ENCODE peak calls at places on chromosomes 16 and 17, in four cellular contexts. L is right lobe of liver, I is A549, O is HCT116. K is an unnamed sample.
A peak's percentile ranks its signal among the peaks of the same experiment; 100 is the strongest.

GRCh38 chr16:12452549-12452948 is 351.1 kb downstream of the CPPED1 start:
- DNase-seq in L (no peak), O (no peak), I (no peak), K (no peak)

GRCh38 chr16:11094838-11095565 is 150.6 kb downstream of the CLEC16A start:
- DNase-seq in I (no peak), L (no peak), O (no peak), K (no peak)

GRCh38 chr17:27241346-27241946 is 52.5 kb upstream of the WSB1 start:
- DNase-seq in O (peak; percentile 41), L (no peak), I (peak; percentile 20), K (no peak)

GRCh38 chr17:2263183-2263954 is 40.2 kb downstream of the SMG6 start:
- DNase-seq in O (no peak), I (no peak), L (no peak), K (no peak)

GRCh38 chr17:27315322-27315721 is 21.4 kb downstream of the WSB1 start:
- DNase-seq in O (no peak), L (no peak), I (no peak), K (no peak)

GRCh38 chr17:70654706-70655105 is 485.4 kb downstream of the KCNJ2 start:
- DNase-seq in O (no peak), I (no peak), L (no peak), K (no peak)

GRCh38 chr16:19694989-19695388 is 23.0 kb downstream of the KNOP1 start:
- DNase-seq in L (no peak), I (no peak), O (no peak), K (no peak)

GRCh38 chr16:70703041-70703834 is 17.4 kb upstream of the MTSS2 start:
- DNase-seq in O (no peak), L (no peak), I (no peak), K (no peak)

GRCh38 chr16:11408261-11408660 is 63.0 kb downstream of the RMI2 start:
- DNase-seq in L (no peak), O (no peak), I (no peak), K (no peak)

GRCh38 chr16:53872248-53873221 is 168.6 kb downstream of the FTO start:
- DNase-seq in I (no peak), O (no peak), L (no peak), K (no peak)

GRCh38 chr17:76683011-76683755 is 27.6 kb downstream of the MXRA7 start:
- DNase-seq in O (no peak), L (no peak), I (no peak), K (no peak)

GRCh38 chr17:46977348-46977747 is 1.7 kb downstream of the RPRML start:
- DNase-seq in L (no peak), I (peak; percentile 89), O (no peak), K (no peak)

GRCh38 chr16:22969567-22969966 is 155.6 kb downstream of the HS3ST2 start:
- DNase-seq in L (no peak), I (no peak), O (no peak), K (no peak)

GRCh38 chr16:56125922-56126321 is 65.4 kb upstream of the GNAO1 start:
- DNase-seq in O (no peak), I (no peak), L (no peak), K (no peak)

GRCh38 chr16:67966549-67967182 is 1.8 kb downstream of the SLC12A4 start:
- DNase-seq in I (peak; percentile 44), L (no peak), O (peak; percentile 24), K (peak; percentile 62)

GRCh38 chr17:39306028-39306427 is 80.3 kb upstream of the STAC2 start:
- DNase-seq in O (no peak), I (no peak), L (no peak), K (no peak)

GRCh38 chr17:8968503-8968902 is 3.0 kb upstream of the PIK3R5 start:
- DNase-seq in I (no peak), O (no peak), L (no peak), K (no peak)

GRCh38 chr16:86428729-86429472 is 81.4 kb upstream of the FOXF1 start:
- DNase-seq in I (peak; percentile 10), L (no peak), O (peak; percentile 32), K (no peak)

GRCh38 chr17:43402078-43402477 is 3.3 kb downstream of the ARL4D start:
- DNase-seq in L (peak; percentile 68), O (no peak), I (no peak), K (no peak)

GRCh38 chr17:49779730-49780220 is 8.7 kb upstream of the KAT7 start:
- DNase-seq in L (no peak), O (peak; percentile 34), I (peak; percentile 60), K (no peak)

GRCh38 chr17:13490906-13491502 is 110.7 kb downstream of the HS3ST3A1 start:
- DNase-seq in L (no peak), O (no peak), I (no peak), K (no peak)

GRCh38 chr17:41464682-41465081 is 2.5 kb downstream of the KRT32 start:
- DNase-seq in L (no peak), I (peak; percentile 50), O (peak; percentile 79), K (peak; percentile 46)

GRCh38 chr17:20613248-20613647 is 33.7 kb downstream of the CDRT15L2 start:
- DNase-seq in O (no peak), L (no peak), I (no peak), K (no peak)

GRCh38 chr16:4591706-4592470 is 22.8 kb downstream of the UBALD1 start:
- DNase-seq in L (no peak), I (no peak), O (no peak), K (no peak)

GRCh38 chr16:19771796-19772195 is 53.7 kb downstream of the IQCK start:
- DNase-seq in L (no peak), O (no peak), I (no peak), K (no peak)

GRCh38 chr17:59760164-59760563 is 52.7 kb downstream of the VMP1 start:
- DNase-seq in L (no peak), O (no peak), I (no peak), K (no peak)

GRCh38 chr16:87703835-87704375 is 61.9 kb downstream of the KLHDC4 start:
- DNase-seq in O (no peak), L (no peak), I (no peak), K (no peak)

GRCh38 chr16:48609453-48610023 is 442 bp downstream of the N4BP1 start:
- DNase-seq in I (peak; percentile 47), O (no peak), L (peak; percentile 86), K (no peak)

GRCh38 chr16:48605518-48606110 is 4.4 kb downstream of the N4BP1 start:
- DNase-seq in L (peak; percentile 84), O (no peak), I (no peak), K (no peak)

GRCh38 chr16:48607056-48607825 is 2.7 kb downstream of the N4BP1 start:
- DNase-seq in I (peak; percentile 37), O (no peak), L (no peak), K (no peak)

GRCh38 chr16:48608871-48609452 is 1.0 kb downstream of the N4BP1 start:
- DNase-seq in O (no peak), I (no peak), L (no peak), K (no peak)

DNA sequence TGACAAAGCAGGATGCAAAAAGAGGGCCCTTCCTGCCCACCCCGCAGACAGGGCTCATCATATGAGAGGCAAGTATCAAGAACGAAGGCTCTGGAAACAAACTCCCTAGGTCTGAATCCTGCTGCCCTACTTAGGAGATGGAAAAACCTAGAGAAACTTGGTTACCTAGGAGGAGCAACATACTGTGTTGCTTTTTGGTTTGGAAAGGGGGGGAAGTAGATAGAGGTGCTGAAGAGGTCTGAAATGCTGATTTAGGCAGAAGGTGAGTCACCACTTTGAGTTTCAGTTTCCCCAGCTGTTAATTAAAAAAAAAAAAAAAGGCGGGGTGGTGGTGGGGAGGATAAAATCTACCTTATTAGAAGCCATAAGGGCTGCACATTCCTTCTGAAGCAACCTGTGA is 1.5 kb downstream of the N4BP1 start:
- DNase-seq in O (no peak), I (no peak), L (no peak), K (no peak)
- H3K4me1 ChIP-seq in O (peaks cover 29% of the 10 kb centered on the region), I (peaks cover 42% of the 10 kb centered on the region), L (peaks cover 51% of the 10 kb centered on the region), K (peaks cover 21% of the 10 kb centered on the region)

DNA sequence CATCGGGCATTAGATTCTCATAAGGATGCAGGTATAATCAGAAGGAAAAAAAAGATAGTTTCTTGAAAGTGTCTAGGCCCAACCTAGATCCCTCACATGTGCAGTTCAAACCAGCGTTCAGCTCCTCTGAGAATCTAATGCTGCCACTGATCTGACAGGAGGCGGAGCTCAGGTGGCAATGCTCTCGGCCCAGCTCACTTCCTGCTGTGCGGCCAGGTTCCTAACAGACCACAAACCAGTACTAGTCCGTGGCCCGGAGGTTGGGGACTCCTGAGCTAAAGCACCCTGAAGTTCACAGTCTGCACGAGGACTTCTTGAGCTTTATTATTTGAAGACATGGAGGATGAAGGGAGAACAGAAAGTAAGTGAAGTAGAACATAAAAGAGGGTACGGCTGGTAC is 16.8 kb downstream of the SMCR8 start:
- DNase-seq in L (no peak), O (no peak), I (no peak), K (no peak)
- TF ChIP-seq CTCF in L (no peak), O (no peak), I (no peak), K (no peak)

GRCh38 chr17:7437369-7437863 is 1.9 kb upstream of the FGF11 start:
- DNase-seq in I (no peak), O (no peak), L (no peak), K (no peak)

GRCh38 chr17:7436556-7437368 is 1.5 kb downstream of the TMEM102 start:
- DNase-seq in I (peak; percentile 92), O (peak; percentile 79), L (peak; percentile 91), K (peak; percentile 86)

GRCh38 chr17:7438656-7439460 is 454 bp upstream of the FGF11 start:
- DNase-seq in I (no peak), L (no peak), O (no peak), K (no peak)

GRCh38 chr17:7438050-7438614 is 1.2 kb upstream of the FGF11 start:
- DNase-seq in O (no peak), L (peak; percentile 82), I (no peak), K (peak; percentile 47)

DNA sequence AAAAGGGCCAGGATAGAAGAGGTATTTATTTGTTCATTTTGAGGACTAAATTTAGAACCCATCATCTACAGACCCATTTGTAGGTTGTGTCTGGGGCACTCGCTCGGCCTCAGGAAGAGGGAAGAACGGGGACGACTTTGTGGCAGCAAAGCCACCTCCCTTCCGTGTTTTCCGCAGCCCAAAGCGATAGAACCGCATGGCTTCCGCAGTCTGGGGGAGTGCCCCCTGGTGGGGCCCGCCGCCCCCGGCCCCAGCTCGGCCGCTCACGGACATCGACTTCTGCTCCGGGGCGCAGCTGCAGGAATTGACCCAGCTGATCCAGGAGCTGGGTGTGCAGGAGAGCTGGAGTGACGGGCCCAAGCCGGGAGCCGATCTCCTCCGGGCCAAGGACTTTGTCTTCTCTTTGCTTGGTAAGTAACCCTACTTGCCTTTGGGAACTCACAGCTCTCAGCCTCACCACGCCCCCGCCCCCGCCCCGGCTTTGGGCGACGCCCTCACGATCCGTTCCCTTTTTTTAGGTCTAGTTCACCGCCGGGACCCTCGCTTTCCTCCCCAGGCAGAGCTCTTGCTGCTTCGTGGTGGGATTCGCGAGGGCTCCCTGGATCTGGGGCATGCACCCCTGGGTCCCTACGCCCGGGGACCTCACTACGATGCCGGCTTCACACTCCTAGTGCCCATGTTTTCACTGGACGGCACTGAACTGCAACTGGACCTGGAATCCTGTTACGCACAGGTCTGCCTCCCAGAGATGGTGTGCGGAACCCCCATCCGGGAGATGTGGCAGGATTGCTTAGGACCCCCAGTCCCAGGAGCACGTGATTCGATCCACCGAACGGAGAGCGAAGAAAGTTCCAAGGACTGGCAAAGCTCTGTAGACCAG is 681 bp downstream of the TMEM102 start:
- DNase-seq in I (peak; percentile 65), O (peak; percentile 29), L (peak; percentile 67), K (peak; percentile 71)
- H3K4me1 ChIP-seq in I (peaks cover 30% of the 10 kb centered on the region), O (peaks cover 32% of the 10 kb centered on the region), L (peaks cover 40% of the 10 kb centered on the region), K (peaks cover 5% of the 10 kb centered on the region)

DNA sequence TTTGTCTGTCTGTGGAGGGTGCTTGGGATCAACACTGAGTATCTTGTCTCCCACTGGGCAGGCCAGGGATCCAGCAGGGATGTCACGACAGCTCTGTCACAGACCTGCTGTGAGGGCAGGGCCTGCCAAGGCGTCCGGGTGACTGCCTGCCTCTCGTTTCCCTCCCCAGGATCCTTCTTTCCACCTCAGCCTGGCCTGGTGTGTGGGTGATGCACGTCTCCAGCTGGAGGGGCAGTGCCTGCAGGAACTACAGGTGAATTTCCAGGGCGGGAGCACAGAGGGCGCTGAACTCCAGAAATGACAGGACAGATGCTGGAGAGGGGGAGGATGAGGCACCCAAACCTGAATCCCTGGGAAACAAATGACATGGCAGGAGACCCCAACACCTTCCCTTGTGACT is 6.8 kb upstream of the MMP15 start:
- DNase-seq in L (no peak), O (no peak), I (no peak), K (no peak)
- TF ChIP-seq CTCF in L (no peak), O (no peak), I (peak; percentile 6), K (no peak)

K was measured in pancreas.